ENCODE peak calls at places on chromosomes 12 and 14, in five cellular contexts. Z, G, V, R and K are unnamed samples.

GRCh38 chr12:67456281-67456918 is 187.2 kb downstream of the CAND1 start:
- DNase-seq in R (no peak), V (no peak), Z (no peak), G (peak; percentile 77), K (peak; percentile 29)

GRCh38 chr12:123767613-123768012 is 5.5 kb downstream of the DNAH10 start:
- DNase-seq in R (no peak), Z (no peak), G (no peak), V (no peak), K (no peak)

GRCh38 chr14:104277416-104278213 is 139.2 kb downstream of the KIF26A start:
- DNase-seq in R (no peak), Z (no peak), G (no peak), V (peak; percentile 35), K (no peak)

GRCh38 chr12:123532021-123532420 is 1.5 kb downstream of the RILPL1 start:
- DNase-seq in G (peak; percentile 10), Z (no peak), R (no peak), V (no peak), K (peak; percentile 13)

GRCh38 chr12:9763025-9763424 is 2.3 kb upstream of the CD69 start:
- DNase-seq in Z (no peak), R (no peak), G (no peak), V (no peak), K (no peak)

GRCh38 chr14:56195727-56196126 is 77.5 kb downstream of the PELI2 start:
- DNase-seq in G (peak; percentile 58), R (no peak), Z (no peak), V (no peak), K (peak; percentile 49)

GRCh38 chr12:54411398-54412241 is 7.4 kb downstream of the ITGA5 start:
- DNase-seq in V (peak; percentile 67), Z (no peak), R (peak; percentile 92), G (peak; percentile 96), K (peak; percentile 97)

GRCh38 chr12:83979785-83980184 is 932.8 kb downstream of the SLC6A15 start:
- DNase-seq in Z (no peak), R (no peak), G (no peak), V (no peak), K (no peak)

GRCh38 chr12:10618338-10618987 is 5.1 kb upstream of the MAGOHB start:
- DNase-seq in G (peak; percentile 88), Z (no peak), R (peak; percentile 27), V (no peak), K (peak; percentile 45)

GRCh38 chr12:76155157-76155556 is 70.7 kb upstream of the NAP1L1 start:
- DNase-seq in G (no peak), R (no peak), Z (no peak), V (no peak), K (no peak)

GRCh38 chr12:3913278-3913677 is 40.1 kb upstream of the PARP11 start:
- DNase-seq in R (no peak), V (no peak), G (no peak), Z (no peak), K (no peak)

GRCh38 chr12:130818381-130819247 is 20.4 kb downstream of the STX2 start:
- DNase-seq in V (peak; percentile 97), Z (peak; percentile 65), R (peak; percentile 62), G (no peak), K (peak; percentile 41)

GRCh38 chr14:96129128-96129736 is 75.4 kb upstream of the BDKRB2 start:
- DNase-seq in V (no peak), Z (no peak), R (no peak), G (no peak), K (no peak)

GRCh38 chr14:76081642-76082041 is 70.1 kb upstream of the GPATCH2L start:
- DNase-seq in Z (no peak), V (no peak), R (no peak), G (no peak), K (no peak)

GRCh38 chr14:22084393-22085281 is 411.0 kb upstream of the OR4E1 start:
- DNase-seq in Z (peak; percentile 52), G (peak; percentile 62), V (no peak), R (peak; percentile 21), K (peak; percentile 64)

GRCh38 chr12:26198742-26199141 is 3.4 kb downstream of the SSPN start:
- DNase-seq in R (no peak), V (no peak), Z (no peak), G (peak; percentile 63), K (peak; percentile 58)
- H2AFZ ChIP-seq in R (no peak overlapping the region), V (no peak overlapping the region), Z (no peak overlapping the region), G (peak overlapping the region; percentile 5), K (no peak overlapping the region)

GRCh38 chr14:91841065-91841464 is 26.3 kb downstream of the TC2N start:
- DNase-seq in V (no peak), Z (no peak), G (peak; percentile 4), R (no peak), K (no peak)
- H3K4me3 ChIP-seq in V (no peak overlapping the region), Z (no peak overlapping the region), G (no peak overlapping the region), R (no peak overlapping the region), K (no peak overlapping the region)

GRCh38 chr12:95066091-95066855 is 7.1 kb downstream of the NR2C1 start:
- DNase-seq in Z (no peak), V (no peak), R (no peak), G (no peak), K (no peak)
- H2BK120ac ChIP-seq in Z (no peak overlapping the region), V (no peak overlapping the region), R (no peak overlapping the region), G (no peak overlapping the region), K (no peak overlapping the region)

GRCh38 chr12:28543021-28543890 is 353.0 kb downstream of the CCDC91 start:
- DNase-seq in Z (no peak), R (no peak), V (no peak), G (no peak), K (peak; percentile 28)
- H2AFZ ChIP-seq in Z (no peak overlapping the region), R (no peak overlapping the region), V (no peak overlapping the region), G (no peak overlapping the region), K (no peak overlapping the region)

GRCh38 chr12:19855876-19856275 is 416.6 kb downstream of the AEBP2 start:
- DNase-seq in Z (no peak), R (no peak), G (no peak), V (no peak), K (no peak)
- H3K4me3 ChIP-seq in Z (no peak overlapping the region), R (no peak overlapping the region), G (no peak overlapping the region), V (no peak overlapping the region), K (no peak overlapping the region)

GRCh38 chr12:27388650-27389049 is 56.0 kb downstream of the BMAL2 start:
- DNase-seq in R (no peak), G (no peak), V (no peak), Z (no peak), K (no peak)
- H2BK120ac ChIP-seq in R (no peak overlapping the region), G (no peak overlapping the region), V (no peak overlapping the region), Z (no peak overlapping the region), K (no peak overlapping the region)

GRCh38 chr14:65949711-65950516 is 536.3 kb upstream of the CCDC196 start:
- DNase-seq in V (no peak), Z (no peak), G (peak; percentile 12), R (no peak), K (no peak)
- H2AFZ ChIP-seq in V (no peak overlapping the region), Z (no peak overlapping the region), G (no peak overlapping the region), R (no peak overlapping the region), K (no peak overlapping the region)

GRCh38 chr14:32200368-32201195 is 1.3 kb upstream of the RNU6-7 start:
- DNase-seq in V (no peak), G (no peak), Z (no peak), R (no peak), K (no peak)
- H3K4me3 ChIP-seq in V (peak overlapping the region; percentile 93), G (peak overlapping the region; percentile 67), Z (peak overlapping the region; percentile 95), R (no peak overlapping the region), K (peak overlapping the region; percentile 91)